ENCODE peak calls at places on chromosome 5, in five cellular contexts. U is activated naive CD8-positive, alpha-beta T cell treated with anti-CD3 and anti-CD28 coated beads, Interleukin-2, amount 50 U/mL, for 16 hours; E is tibial artery; B is choroid plexus epithelial cell; I is stimulated activated CD8-positive, alpha-beta memory T cell treated with anti-CD3 and anti-CD28 coated beads, Interleukin-15, amount 100 ng/mL, for 1 hour. K is an unnamed sample.

GRCh38 chr5:76617675-76618074 is 5.5 kb downstream of the F2RL2 start:
- DNase-seq in U (no peak), E (no peak), B (peak), I (no peak), K (no peak)

GRCh38 chr5:97267767-97268166 is 84.7 kb upstream of the RIOK2 start:
- DNase-seq in U (no peak), E (no peak), B (no peak), I (no peak), K (no peak)

GRCh38 chr5:6804766-6805165 is 91.5 kb downstream of the TENT4A start:
- DNase-seq in U (no peak), E (no peak), B (peak), I (no peak), K (no peak)

GRCh38 chr5:97545856-97546570 is 363.0 kb upstream of the RIOK2 start:
- DNase-seq in U (no peak), E (no peak), B (peak), I (no peak), K (no peak)

GRCh38 chr5:96920956-96921355 is 14.9 kb upstream of the LNPEP start:
- DNase-seq in U (no peak), E (no peak), B (no peak), I (no peak), K (no peak)

GRCh38 chr5:40446910-40447309 is 232.8 kb upstream of the PTGER4 start:
- DNase-seq in U (no peak), E (no peak), B (peak), I (no peak), K (no peak)

GRCh38 chr5:82329393-82329792 is 51.2 kb upstream of the RPS23 start:
- DNase-seq in U (no peak), E (no peak), B (no peak), I (no peak), K (no peak)

GRCh38 chr5:9166202-9167147 is 379.4 kb downstream of the SEMA5A start:
- DNase-seq in U (no peak), E (no peak), B (no peak), I (no peak), K (no peak)

GRCh38 chr5:122849746-122850145 is 4.3 kb downstream of the SNX24 start:
- DNase-seq in U (no peak), E (no peak), B (peak), I (no peak), K (no peak)

GRCh38 chr5:149598966-149599365 is 17.7 kb downstream of the ARHGEF37 start:
- DNase-seq in U (no peak), E (no peak), B (no peak), I (no peak), K (no peak)

GRCh38 chr5:1005904-1006655 is 2.5 kb upstream of the NKD2 start:
- DNase-seq in U (no peak), E (peak), B (no peak), I (no peak), K (no peak)

GRCh38 chr5:160312139-160312959 is at the start of gene CCNJL:
- DNase-seq in U (no peak), E (no peak), B (no peak), I (no peak), K (no peak)

GRCh38 chr5:52915176-52915875 is 73.8 kb upstream of the ITGA2 start:
- DNase-seq in U (no peak), E (no peak), B (peak), I (peak), K (peak)

GRCh38 chr5:181207214-181207959 is 2.4 kb upstream of the TRIM7 start:
- DNase-seq in U (peak), E (peak), B (peak), I (no peak), K (peak)

GRCh38 chr5:160500776-160501175 is 79.1 kb downstream of the PTTG1 start:
- DNase-seq in U (no peak), E (no peak), B (no peak), I (no peak), K (no peak)

GRCh38 chr5:2266668-2267240 is 384.0 kb upstream of the IRX4 start:
- DNase-seq in U (no peak), E (no peak), B (no peak), I (no peak), K (no peak)

GRCh38 chr5:53089481-53089976 is 20.0 kb downstream of the MOCS2 start:
- DNase-seq in U (no peak), E (no peak), B (peak), I (no peak), K (no peak)

K was measured in central memory CD8-positive, alpha-beta T cell.